ENCODE peak calls at places on chromosomes 5 and 9, in five cellular contexts. J, T, L, Y and R are unnamed samples.
A peak's percentile ranks its signal among the peaks of the same experiment; 100 is the strongest.

GRCh38 chr5:81506900-81507588 is 113.1 kb upstream of the ACOT12 start:
- DNase-seq in L (peak; percentile 42), J (peak; percentile 97), Y (peak; percentile 69), T (peak; percentile 96), R (peak; percentile 96)

GRCh38 chr5:132589467-132589866 is 32.7 kb downstream of the RAD50 start:
- DNase-seq in J (no peak), T (no peak), L (no peak), Y (no peak), R (no peak)

GRCh38 chr5:57698785-57699184 is 216.2 kb upstream of the ACTBL2 start:
- DNase-seq in J (no peak), Y (no peak), L (no peak), T (no peak), R (no peak)

GRCh38 chr5:144598451-144599068 is 427.9 kb downstream of the KCTD16 start:
- DNase-seq in J (no peak), L (peak; percentile 44), Y (no peak), T (peak; percentile 13), R (no peak)

GRCh38 chr9:21795483-21795882 is 7.0 kb upstream of the MTAP start:
- DNase-seq in T (no peak), L (no peak), Y (no peak), J (no peak), R (no peak)

GRCh38 chr9:7185612-7186011 is 427.8 kb downstream of the KDM4C start:
- DNase-seq in L (no peak), J (peak; percentile 86), Y (peak; percentile 70), T (peak; percentile 73), R (peak; percentile 90)

GRCh38 chr9:127423591-127423933 is 620 bp upstream of the ZNF79 start:
- DNase-seq in L (no peak), J (no peak), T (no peak), Y (no peak), R (peak; percentile 21)

GRCh38 chr5:2753452-2754409 is 2.3 kb upstream of the IRX2 start:
- DNase-seq in L (no peak), T (no peak), Y (no peak), J (no peak), R (no peak)

GRCh38 chr5:52605317-52605991 is 182.3 kb upstream of the ITGA1 start:
- DNase-seq in J (no peak), Y (no peak), T (peak; percentile 38), L (no peak), R (peak; percentile 2)